ENCODE peak calls at places on chromosome 21, in four cellular contexts. J is HTR-8/SVneo; R is right cardiac atrium; D is activated naive CD8-positive, alpha-beta T cell treated with anti-CD3 and anti-CD28 coated beads for 36 hours. N is an unnamed sample.

GRCh38 chr21:26840912-26841311 is 4.3 kb downstream of the ADAMTS1 start:
- DNase-seq in R (peak; percentile 76), J (no peak), D (no peak), N (no peak)

GRCh38 chr21:34821717-34822116 is 152.9 kb downstream of the CLIC6 start:
- DNase-seq in R (no peak), D (no peak), J (no peak), N (no peak)

GRCh38 chr21:24671901-24672300 is 935.4 kb downstream of the MRPL39 start:
- DNase-seq in J (no peak), D (no peak), R (no peak), N (no peak)

GRCh38 chr21:44874497-44875331 is 1.2 kb upstream of the PTTG1IP start:
- DNase-seq in R (peak; percentile 92), J (no peak), D (peak; percentile 40), N (peak; percentile 74)

GRCh38 chr21:34020005-34020847 is 53.2 kb upstream of the MRPS6 start:
- DNase-seq in R (no peak), D (no peak), J (no peak), N (no peak)

GRCh38 chr21:45894107-45894810 is 87.3 kb upstream of the COL6A1 start:
- DNase-seq in R (peak; percentile 88), J (no peak), D (no peak), N (no peak)

GRCh38 chr21:19123053-19123452 is 719.5 kb upstream of the TMPRSS15 start:
- DNase-seq in D (no peak), J (no peak), R (no peak), N (no peak)

GRCh38 chr21:36337099-36337509 is 17.1 kb downstream of the MORC3 start:
- DNase-seq in R (no peak), D (no peak), J (no peak), N (no peak)

GRCh38 chr21:18218331-18218730 is 26.3 kb upstream of the CHODL start:
- DNase-seq in J (no peak), D (no peak), R (no peak), N (no peak)

GRCh38 chr21:24375201-24375600 is 1232.1 kb downstream of the MRPL39 start:
- DNase-seq in R (no peak), D (peak; percentile 11), J (no peak), N (no peak)

GRCh38 chr21:16708431-16708830 is 804.4 kb upstream of the CXADR start:
- DNase-seq in R (no peak), J (no peak), D (no peak), N (no peak)

GRCh38 chr21:46064870-46065214 is 33.1 kb upstream of the COL6A2 start:
- DNase-seq in D (no peak), R (no peak), J (no peak), N (peak; percentile 26)

N was measured in lung.